ENCODE peak calls at places on chromosomes 11 and 22, in nine cellular contexts. H is psoas muscle; J is kidney; P is body of pancreas; B is fibroblast of lung; V is Peyer's patch; Q is Panc1; U is IMR-90; G is CD8-positive, alpha-beta T cell. O is an unnamed sample. For H3K4me1, the result is how much of the 10 kb centered on the place peaks cover.

GRCh38 chr11:3049430-3050243 is 7.6 kb downstream of the CARS1 start:
- DNase-seq in V (peak), U (peak), G (peak), H (peak), Q (peak), P (peak), J (peak), B (peak), O (peak)

GRCh38 chr11:48087974-48088681 is 107.8 kb downstream of the PTPRJ start:
- DNase-seq in H (no peak), B (no peak), J (peak), Q (no peak), G (no peak), P (peak), U (no peak), V (peak), O (peak)

GRCh38 chr11:88827018-88827676 is 238.6 kb downstream of the GRM5 start:
- DNase-seq in G (no peak), P (no peak), B (peak), J (no peak), U (no peak), Q (peak), H (no peak), V (no peak), O (no peak)

GRCh38 chr11:72649215-72649976 is 24.8 kb downstream of the PDE2A start:
- DNase-seq in V (no peak), U (no peak), P (no peak), B (no peak), G (no peak), H (no peak), J (no peak), Q (no peak), O (no peak)

GRCh38 chr22:50178871-50179869 is 6.5 kb upstream of the TRABD start:
- DNase-seq in P (no peak), Q (no peak), G (no peak), B (no peak), H (peak), U (no peak), V (no peak), J (peak), O (no peak)

GRCh38 chr22:50479686-50480085 is 1.7 kb upstream of the ADM2 start:
- DNase-seq in B (no peak), G (no peak), J (no peak), P (no peak), V (no peak), H (no peak), U (no peak), Q (no peak), O (peak)

GRCh38 chr22:40107756-40108437 is 69.8 kb upstream of the TNRC6B start:
- DNase-seq in J (no peak), U (peak), B (peak), Q (peak), G (no peak), P (peak), V (peak), H (no peak), O (no peak)

GRCh38 chr11:10664005-10664404 is 29.6 kb downstream of the IRAG1 start:
- DNase-seq in V (no peak), P (no peak), H (peak), B (no peak), J (no peak), U (no peak), Q (no peak), G (no peak), O (no peak)

GRCh38 chr11:95108671-95109551 is 19.3 kb downstream of the ENDOD1 start:
- DNase-seq in V (no peak), H (no peak), Q (no peak), B (peak), U (peak), P (no peak), G (no peak), J (no peak), O (no peak)

GRCh38 chr22:24474649-24475048 is 20.5 kb upstream of the UPB1 start:
- DNase-seq in J (no peak), G (no peak), P (no peak), H (no peak), V (no peak), U (peak), Q (no peak), B (peak), O (no peak)

GRCh38 chr11:70731670-70732492 is 333.6 kb downstream of the CTTN start:
- DNase-seq in Q (no peak), J (peak), G (no peak), U (no peak), B (no peak), V (no peak), H (peak), P (no peak), O (no peak)

GRCh38 chr11:1111545-1112212 is 37.0 kb downstream of the MUC2 start:
- DNase-seq in V (peak), Q (no peak), P (peak), U (no peak), B (no peak), G (no peak), J (peak), H (peak), O (no peak)

GRCh38 chr22:27987557-27987956 is 68.5 kb upstream of the PITPNB start:
- DNase-seq in Q (no peak), P (no peak), U (peak), H (no peak), J (no peak), B (peak), G (no peak), V (no peak), O (no peak)

GRCh38 chr11:2688381-2689231 is 11.2 kb downstream of the KCNQ1OT1 start:
- DNase-seq in P (peak), H (peak), B (no peak), U (no peak), J (peak), G (no peak), Q (no peak), V (peak), O (no peak)

GRCh38 chr11:10933455-10934292 is 75.8 kb upstream of the ZBED5 start:
- DNase-seq in B (peak), J (peak), V (peak), G (peak), Q (peak), P (peak), U (peak), H (peak), O (peak)

GRCh38 chr11:134660416-134660815 is 248.4 kb upstream of the B3GAT1 start:
- DNase-seq in P (no peak), B (no peak), U (no peak), V (no peak), J (no peak), Q (no peak), H (no peak), G (no peak), O (no peak)

GRCh38 chr11:123509737-123510578 is 79.9 kb downstream of the GRAMD1B start:
- DNase-seq in G (no peak), B (peak), H (no peak), Q (no peak), J (no peak), U (peak), V (no peak), P (peak), O (peak)

GRCh38 chr11:16028406-16028805 is 327.9 kb downstream of the SOX6 start:
- DNase-seq in B (peak), U (peak), Q (no peak), J (no peak), H (no peak), V (no peak), P (no peak), G (no peak), O (no peak)

GRCh38 chr11:36454991-36455611 is 55.0 kb downstream of the TRAF6 start:
- DNase-seq in B (no peak), J (no peak), H (no peak), P (no peak), U (no peak), Q (no peak), G (no peak), V (no peak), O (no peak)

GRCh38 chr22:28711820-28712777 is 29.5 kb downstream of the CHEK2 start:
- DNase-seq in P (no peak), G (no peak), J (no peak), U (peak), V (no peak), B (peak), Q (no peak), H (no peak), O (no peak)

GRCh38 chr11:72962084-72962483 is 147.9 kb downstream of the ATG16L2 start:
- DNase-seq in U (peak), P (no peak), B (peak), Q (no peak), H (no peak), V (no peak), J (no peak), G (no peak), O (no peak)

GRCh38 chr11:44470849-44471248 is 94.6 kb upstream of the CD82 start:
- DNase-seq in H (no peak), Q (no peak), G (no peak), P (no peak), U (no peak), B (no peak), J (no peak), V (no peak), O (peak)

GRCh38 chr11:44979536-44980399 is 29.1 kb upstream of the TP53I11 start:
- DNase-seq in B (no peak), V (peak), U (no peak), H (no peak), P (peak), Q (peak), G (no peak), J (peak), O (peak)

GRCh38 chr11:133738624-133739023 is 106.7 kb downstream of the SPATA19 start:
- DNase-seq in P (no peak), J (no peak), H (no peak), G (no peak), V (no peak), U (no peak), B (no peak), Q (no peak), O (no peak)

GRCh38 chr22:23913661-23914353 is 19.6 kb downstream of the MIF start:
- DNase-seq in P (peak), U (peak), B (peak), Q (peak), H (peak), V (peak), G (peak), J (peak), O (peak)

GRCh38 chr11:31069447-31070205 is 299.9 kb downstream of the DCDC1 start:
- DNase-seq in Q (no peak), U (no peak), B (no peak), G (no peak), J (no peak), V (no peak), P (no peak), H (no peak), O (no peak)

GRCh38 chr11:74018331-74019005 is 9.6 kb upstream of the UCP3 start:
- DNase-seq in V (peak), U (peak), H (peak), B (peak), G (no peak), Q (no peak), P (peak), J (peak), O (peak)

GRCh38 chr22:42951093-42951710 is 63.7 kb downstream of the PACSIN2 start:
- DNase-seq in B (no peak), U (no peak), P (no peak), J (no peak), H (no peak), Q (no peak), G (no peak), V (no peak), O (no peak)

DNA sequence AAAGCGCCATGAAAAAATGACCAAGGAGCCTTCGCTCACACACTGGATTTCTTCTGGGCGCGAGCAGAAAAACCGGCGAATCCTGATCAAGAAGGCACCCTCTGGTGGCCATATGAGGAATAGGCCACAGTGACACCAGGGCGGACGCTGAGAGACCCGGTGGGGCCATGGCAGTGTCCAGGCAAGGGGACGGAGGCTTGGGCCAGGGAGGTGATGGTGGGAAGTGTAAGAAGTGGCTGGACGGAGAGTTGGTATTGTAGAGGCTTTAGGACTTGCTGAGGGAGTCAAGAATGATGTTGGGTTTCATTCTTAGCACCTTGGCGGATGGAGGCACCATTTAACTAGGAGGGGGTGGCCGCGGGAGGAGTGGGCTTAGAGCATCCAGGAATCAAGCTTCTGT is 16.9 kb upstream of the RAC2 start:
- DNase-seq in U (peak), V (peak), B (peak), H (peak), G (peak), P (peak), Q (no peak), J (no peak), O (peak)
- H3K4me1 ChIP-seq in U (under half), V (under half), B (under half), H (under half), G (under half), P (under half), Q (under half), J (under half), O (under half)

GRCh38 chr11:27039873-27040272 is 742 bp upstream of the BBOX1 start:
- DNase-seq in B (no peak), G (no peak), Q (no peak), U (no peak), V (no peak), J (no peak), H (no peak), P (no peak), O (no peak)
- TF ChIP-seq CTCF in B (peak), G (no peak), Q (peak), U (no peak), V (no peak), J (no peak), H (no peak), P (no peak), O (peak)

DNA sequence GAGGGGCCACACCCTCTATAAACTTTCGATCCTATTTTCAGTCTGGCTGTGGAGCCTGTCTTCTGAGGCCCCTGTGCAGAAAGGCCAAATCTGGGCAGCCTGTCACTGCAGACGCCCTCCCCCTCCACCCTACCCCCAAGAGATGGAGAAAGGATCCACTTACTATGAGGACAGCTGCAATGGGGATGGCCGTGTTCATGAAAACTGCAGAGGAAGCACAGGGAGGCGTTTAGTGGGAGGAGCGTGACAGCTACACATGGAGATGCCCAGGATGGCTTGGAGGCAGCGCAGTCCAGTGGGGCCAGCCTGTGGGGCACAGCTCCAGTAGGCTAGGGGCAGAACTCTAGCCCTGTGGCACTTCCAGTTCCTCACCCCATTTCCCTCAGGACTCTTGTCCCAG is 43.6 kb upstream of the KCNJ11 start:
- DNase-seq in P (no peak), V (no peak), G (no peak), U (no peak), H (no peak), Q (no peak), J (no peak), B (no peak), O (no peak)
- H3K27ac ChIP-seq in P (no peak), V (no peak), G (no peak), U (no peak), H (peak), Q (no peak), J (no peak), B (no peak), O (no peak)

DNA sequence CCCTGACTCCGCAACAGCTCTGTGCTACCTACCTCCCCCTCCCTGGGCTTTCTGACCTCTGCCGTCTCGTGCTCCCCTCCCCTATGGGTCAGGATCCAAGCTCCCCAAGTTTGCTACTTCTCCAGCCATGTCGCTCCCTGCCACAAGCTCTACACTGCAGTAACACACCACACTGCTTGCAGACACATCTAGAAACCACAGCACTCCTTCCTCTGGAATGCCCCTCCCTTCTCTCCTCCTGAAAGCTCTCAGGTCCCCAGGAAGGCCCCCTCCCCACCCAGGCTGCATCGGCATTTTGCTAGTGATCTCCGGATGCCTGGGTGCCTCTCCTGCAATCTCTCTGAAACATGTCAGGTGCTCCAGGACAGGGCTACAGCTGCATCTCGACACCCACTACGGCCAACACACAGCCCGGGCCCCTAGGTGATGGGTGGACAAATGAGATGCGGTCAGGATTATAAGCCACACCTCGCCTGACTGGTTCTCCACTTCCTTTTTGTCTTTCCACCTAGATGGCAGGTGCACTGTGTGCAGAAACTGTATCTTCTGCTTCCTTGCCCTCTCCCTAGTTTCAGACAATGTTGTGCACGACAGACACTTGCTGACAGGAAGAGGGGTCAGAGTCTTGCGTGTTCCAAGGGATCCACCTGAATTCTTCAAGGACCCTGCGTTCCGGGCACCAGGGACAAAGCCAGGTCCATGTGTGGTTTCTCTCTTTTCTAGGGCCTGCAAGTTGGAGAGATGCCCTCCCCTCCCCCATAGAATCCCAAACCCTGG is 22.9 kb downstream of the RPUSD4 start:
- DNase-seq in B (no peak), P (no peak), U (no peak), G (no peak), V (no peak), H (no peak), J (no peak), Q (no peak), O (no peak)
- H3K4me1 ChIP-seq in B (under half), P (under half), U (under half), G (under half), V (under half), H (under half), J (under half), Q (under half), O (under half)

GRCh38 chr11:120181446-120181992 is 29.3 kb upstream of the OAF start:
- DNase-seq in V (no peak), G (no peak), H (peak), P (no peak), B (no peak), U (no peak), Q (no peak), J (peak), O (no peak)

GRCh38 chr11:120182357-120182756 is 28.5 kb upstream of the OAF start:
- DNase-seq in U (no peak), V (no peak), J (peak), G (no peak), B (no peak), P (no peak), H (peak), Q (no peak), O (no peak)

GRCh38 chr11:120183701-120184141 is 27.1 kb upstream of the OAF start:
- DNase-seq in P (no peak), Q (no peak), U (no peak), V (no peak), B (no peak), H (peak), J (no peak), G (no peak), O (no peak)

GRCh38 chr11:120184371-120184945 is 26.4 kb upstream of the OAF start:
- DNase-seq in U (no peak), J (no peak), Q (no peak), G (no peak), V (peak), H (peak), P (no peak), B (no peak), O (no peak)

GRCh38 chr11:120182790-120183491 is 27.9 kb upstream of the OAF start:
- DNase-seq in B (no peak), P (peak), G (no peak), V (peak), U (no peak), J (peak), Q (no peak), H (peak), O (peak)
- TF ChIP-seq CTCF in B (peak), P (peak), G (no peak), V (peak), U (peak), J (peak), Q (peak), H (no peak), O (no peak)

DNA sequence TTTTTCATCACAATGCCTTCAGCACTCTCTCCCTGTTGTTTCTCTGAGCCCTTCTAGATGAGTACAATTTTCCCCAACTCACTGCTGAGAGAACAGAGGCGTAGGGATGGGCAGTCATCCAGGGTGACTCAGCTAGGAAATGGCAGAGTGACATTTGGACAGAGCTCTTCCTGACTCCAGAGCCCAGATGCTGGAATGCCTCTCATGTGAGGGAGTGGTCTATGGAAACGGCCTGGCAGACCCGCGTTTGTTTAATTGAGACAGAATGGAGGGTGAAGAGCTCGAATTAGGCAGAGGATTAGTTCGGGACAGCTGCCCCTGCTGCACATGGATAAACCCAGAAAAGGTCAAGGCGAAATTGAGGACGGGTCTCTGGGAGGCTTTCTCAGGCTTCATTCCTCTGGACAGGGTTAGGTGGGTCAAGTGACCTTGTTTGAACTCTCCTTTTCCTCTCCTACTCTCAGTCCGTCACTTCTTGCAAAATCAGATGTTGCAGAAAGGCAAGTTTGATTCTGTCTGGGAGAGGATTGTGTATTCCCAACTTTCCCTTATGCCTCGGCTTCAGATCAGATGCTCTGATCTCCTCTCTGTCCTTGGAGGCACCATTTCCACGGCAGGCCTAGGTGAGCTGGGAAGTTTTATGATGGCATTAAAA is 7.6 kb upstream of the LMO2 start:
- DNase-seq in V (no peak), B (peak), H (peak), Q (no peak), G (no peak), P (peak), U (peak), J (peak), O (peak)
- H3K27ac ChIP-seq in V (peak), B (no peak), H (no peak), Q (no peak), G (no peak), P (no peak), U (no peak), J (no peak), O (peak)

GRCh38 chr11:114175706-114176105 is 116.2 kb downstream of the ZBTB16 start:
- DNase-seq in B (no peak), U (no peak), V (peak), Q (no peak), P (peak), G (no peak), J (no peak), H (peak), O (no peak)
- H3K4me1 ChIP-seq in B (under half), U (under half), V (half or more), Q (under half), P (half or more), G (half or more), J (half or more), H (half or more), O (half or more)

GRCh38 chr11:13016415-13016814 is 7.3 kb downstream of the RASSF10 start:
- DNase-seq in B (no peak), H (no peak), Q (no peak), U (no peak), P (no peak), J (no peak), G (no peak), V (no peak), O (no peak)
- TF ChIP-seq CTCF in B (no peak), H (no peak), Q (no peak), U (no peak), P (no peak), J (peak), G (no peak), V (peak), O (no peak)

O was measured in thyroid gland.